ENCODE peak calls at places on chromosomes 12 and 14, in eight cellular contexts. One of them, this sample, is unnamed.

GRCh38 chr12:105983622-105984325 is 155.0 kb downstream of the NUAK1 start:
- DNase-seq in HFF-Myc: peak; percentile 76
- DNase-seq in G401: no peak
- DNase-seq in ELR: peak; percentile 48
- DNase-seq in spleen: no peak
- DNase-seq in glutamatergic neuron: no peak
- DNase-seq in kidney epithelial cell: peak; percentile 86
- DNase-seq in germinal center: no peak
- DNase-seq in this sample: no peak

GRCh38 chr12:127149226-127149964 is 1117.6 kb upstream of the TMEM132C start:
- DNase-seq in HFF-Myc: no peak
- DNase-seq in G401: peak; percentile 33
- DNase-seq in ELR: peak; percentile 37
- DNase-seq in spleen: no peak
- DNase-seq in glutamatergic neuron: no peak
- DNase-seq in kidney epithelial cell: no peak
- DNase-seq in germinal center: no peak
- DNase-seq in this sample: no peak

GRCh38 chr12:1413930-1414329 is 180.5 kb downstream of the FBXL14 start:
- DNase-seq in HFF-Myc: no peak
- DNase-seq in G401: no peak
- DNase-seq in ELR: no peak
- DNase-seq in spleen: no peak
- DNase-seq in glutamatergic neuron: no peak
- DNase-seq in kidney epithelial cell: no peak
- DNase-seq in germinal center: no peak
- DNase-seq in this sample: no peak

GRCh38 chr12:104641862-104642261 is 185.1 kb downstream of the CHST11 start:
- DNase-seq in HFF-Myc: no peak
- DNase-seq in G401: no peak
- DNase-seq in ELR: no peak
- DNase-seq in spleen: no peak
- DNase-seq in glutamatergic neuron: no peak
- DNase-seq in kidney epithelial cell: no peak
- DNase-seq in germinal center: peak; percentile 66
- DNase-seq in this sample: no peak

GRCh38 chr12:117098361-117099217 is 627 bp downstream of the TESC start:
- DNase-seq in HFF-Myc: no peak
- DNase-seq in G401: no peak
- DNase-seq in ELR: no peak
- DNase-seq in spleen: peak; percentile 88
- DNase-seq in glutamatergic neuron: peak; percentile 10
- DNase-seq in kidney epithelial cell: no peak
- DNase-seq in germinal center: peak; percentile 54
- DNase-seq in this sample: no peak

GRCh38 chr14:75252254-75252837 is 26.3 kb upstream of the FOS start:
- DNase-seq in HFF-Myc: no peak
- DNase-seq in G401: no peak
- DNase-seq in ELR: no peak
- DNase-seq in spleen: peak; percentile 83
- DNase-seq in glutamatergic neuron: no peak
- DNase-seq in kidney epithelial cell: no peak
- DNase-seq in germinal center: no peak
- DNase-seq in this sample: no peak

GRCh38 chr14:67461341-67461985 is 27.1 kb downstream of the TMEM229B start:
- DNase-seq in HFF-Myc: no peak
- DNase-seq in G401: peak; percentile 88
- DNase-seq in ELR: peak; percentile 36
- DNase-seq in spleen: no peak
- DNase-seq in glutamatergic neuron: no peak
- DNase-seq in kidney epithelial cell: peak; percentile 23
- DNase-seq in germinal center: no peak
- DNase-seq in this sample: no peak

GRCh38 chr12:93366427-93366826 is 11.3 kb upstream of the NUDT4 start:
- DNase-seq in HFF-Myc: no peak
- DNase-seq in G401: no peak
- DNase-seq in ELR: no peak
- DNase-seq in spleen: no peak
- DNase-seq in glutamatergic neuron: no peak
- DNase-seq in kidney epithelial cell: no peak
- DNase-seq in germinal center: no peak
- DNase-seq in this sample: no peak

This sample was measured in HepG2.